ENCODE peak calls at places on chromosomes 11 and 22, in six cellular contexts. One of them, this sample, is unnamed.
A peak's percentile ranks its signal among the peaks of the same experiment; 100 is the strongest.

GRCh38 chr11:126479178-126479930 is 123.9 kb downstream of the ST3GAL4 start:
- DNase-seq in prostate gland: no peak
- DNase-seq in left ventricle myocardium inferior: no peak
- DNase-seq in Calu3: no peak
- DNase-seq in dorsolateral prefrontal cortex: no peak
- DNase-seq in ovary: no peak
- DNase-seq in this sample: no peak

GRCh38 chr11:9575531-9576240 is 2.2 kb downstream of the WEE1 start:
- DNase-seq in prostate gland: no peak
- DNase-seq in left ventricle myocardium inferior: no peak
- DNase-seq in Calu3: no peak
- DNase-seq in dorsolateral prefrontal cortex: no peak
- DNase-seq in ovary: no peak
- DNase-seq in this sample: no peak

GRCh38 chr11:45410391-45411215 is 124.5 kb upstream of the SYT13 start:
- DNase-seq in prostate gland: no peak
- DNase-seq in left ventricle myocardium inferior: no peak
- DNase-seq in Calu3: no peak
- DNase-seq in dorsolateral prefrontal cortex: no peak
- DNase-seq in ovary: no peak
- DNase-seq in this sample: no peak

GRCh38 chr11:44417756-44418437 is 108.0 kb upstream of the ALX4 start:
- DNase-seq in prostate gland: no peak
- DNase-seq in left ventricle myocardium inferior: no peak
- DNase-seq in Calu3: no peak
- DNase-seq in dorsolateral prefrontal cortex: no peak
- DNase-seq in ovary: no peak
- DNase-seq in this sample: peak; percentile 30

GRCh38 chr11:66112640-66113098 is 42.6 kb downstream of the PACS1 start:
- DNase-seq in prostate gland: no peak
- DNase-seq in left ventricle myocardium inferior: no peak
- DNase-seq in Calu3: no peak
- DNase-seq in dorsolateral prefrontal cortex: no peak
- DNase-seq in ovary: no peak
- DNase-seq in this sample: peak; percentile 46

GRCh38 chr11:5203366-5203765 is 2.9 kb upstream of the OR51V1 start:
- DNase-seq in prostate gland: no peak
- DNase-seq in left ventricle myocardium inferior: no peak
- DNase-seq in Calu3: no peak
- DNase-seq in dorsolateral prefrontal cortex: no peak
- DNase-seq in ovary: no peak
- DNase-seq in this sample: no peak

GRCh38 chr22:35893698-35894097 is 134.9 kb downstream of the RBFOX2 start:
- DNase-seq in prostate gland: no peak
- DNase-seq in left ventricle myocardium inferior: no peak
- DNase-seq in Calu3: no peak
- DNase-seq in dorsolateral prefrontal cortex: no peak
- DNase-seq in ovary: peak; percentile 34
- DNase-seq in this sample: no peak

GRCh38 chr11:43573233-43573632 is 107.3 kb upstream of the HSD17B12 start:
- DNase-seq in prostate gland: no peak
- DNase-seq in left ventricle myocardium inferior: no peak
- DNase-seq in Calu3: peak; percentile 38
- DNase-seq in dorsolateral prefrontal cortex: no peak
- DNase-seq in ovary: no peak
- DNase-seq in this sample: no peak

GRCh38 chr22:47030143-47030641 is 267.7 kb downstream of the TBC1D22A start:
- DNase-seq in prostate gland: no peak
- DNase-seq in left ventricle myocardium inferior: no peak
- DNase-seq in Calu3: no peak
- DNase-seq in dorsolateral prefrontal cortex: no peak
- DNase-seq in ovary: no peak
- DNase-seq in this sample: no peak

GRCh38 chr11:128291835-128292234 is 295.5 kb downstream of the ETS1 start:
- DNase-seq in prostate gland: no peak
- DNase-seq in left ventricle myocardium inferior: no peak
- DNase-seq in Calu3: peak; percentile 6
- DNase-seq in dorsolateral prefrontal cortex: no peak
- DNase-seq in ovary: no peak
- DNase-seq in this sample: no peak

GRCh38 chr11:1335264-1335810 is 25.9 kb upstream of the TOLLIP start:
- DNase-seq in prostate gland: no peak
- DNase-seq in left ventricle myocardium inferior: no peak
- DNase-seq in Calu3: no peak
- DNase-seq in dorsolateral prefrontal cortex: no peak
- DNase-seq in ovary: no peak
- DNase-seq in this sample: no peak

GRCh38 chr11:95625164-95626017 is 164.2 kb downstream of the FAM76B start:
- DNase-seq in prostate gland: peak; percentile 34
- DNase-seq in left ventricle myocardium inferior: no peak
- DNase-seq in Calu3: no peak
- DNase-seq in dorsolateral prefrontal cortex: no peak
- DNase-seq in ovary: no peak
- DNase-seq in this sample: no peak

GRCh38 chr22:24189249-24190158 is 8.2 kb downstream of the SUSD2 start:
- DNase-seq in prostate gland: peak; percentile 65
- DNase-seq in left ventricle myocardium inferior: peak; percentile 79
- DNase-seq in Calu3: peak; percentile 89
- DNase-seq in dorsolateral prefrontal cortex: peak; percentile 40
- DNase-seq in ovary: peak; percentile 72
- DNase-seq in this sample: peak; percentile 88

GRCh38 chr22:50305658-50306566 is 1.5 kb downstream of the PLXNB2 start:
- DNase-seq in prostate gland: peak; percentile 93
- DNase-seq in left ventricle myocardium inferior: peak; percentile 84
- DNase-seq in Calu3: peak; percentile 88
- DNase-seq in dorsolateral prefrontal cortex: peak; percentile 45
- DNase-seq in ovary: peak; percentile 89
- DNase-seq in this sample: peak; percentile 95

GRCh38 chr11:84212467-84213390 is 926.6 kb upstream of the CCDC90B start:
- DNase-seq in prostate gland: no peak
- DNase-seq in left ventricle myocardium inferior: no peak
- DNase-seq in Calu3: no peak
- DNase-seq in dorsolateral prefrontal cortex: no peak
- DNase-seq in ovary: no peak
- DNase-seq in this sample: no peak

GRCh38 chr22:48919851-48920589 is 907.7 kb downstream of the BRD1 start:
- DNase-seq in prostate gland: no peak
- DNase-seq in left ventricle myocardium inferior: no peak
- DNase-seq in Calu3: no peak
- DNase-seq in dorsolateral prefrontal cortex: no peak
- DNase-seq in ovary: no peak
- DNase-seq in this sample: peak; percentile 80

GRCh38 chr22:27971926-27972325 is 52.9 kb upstream of the PITPNB start:
- DNase-seq in prostate gland: no peak
- DNase-seq in left ventricle myocardium inferior: no peak
- DNase-seq in Calu3: no peak
- DNase-seq in dorsolateral prefrontal cortex: no peak
- DNase-seq in ovary: no peak
- DNase-seq in this sample: no peak

GRCh38 chr22:28442951-28443876 is 236.4 kb downstream of the TTC28 start:
- DNase-seq in prostate gland: peak; percentile 68
- DNase-seq in left ventricle myocardium inferior: peak; percentile 60
- DNase-seq in Calu3: peak; percentile 11
- DNase-seq in dorsolateral prefrontal cortex: peak; percentile 68
- DNase-seq in ovary: peak; percentile 57
- DNase-seq in this sample: no peak

GRCh38 chr11:3218483-3219280 is at the start of gene MRGPRG:
- DNase-seq in prostate gland: no peak
- DNase-seq in left ventricle myocardium inferior: peak; percentile 13
- DNase-seq in Calu3: no peak
- DNase-seq in dorsolateral prefrontal cortex: peak; percentile 11
- DNase-seq in ovary: no peak
- DNase-seq in this sample: no peak

GRCh38 chr11:59216654-59217640 is 4.2 kb upstream of the MPEG1 start:
- DNase-seq in prostate gland: no peak
- DNase-seq in left ventricle myocardium inferior: no peak
- DNase-seq in Calu3: peak; percentile 22
- DNase-seq in dorsolateral prefrontal cortex: no peak
- DNase-seq in ovary: no peak
- DNase-seq in this sample: no peak

GRCh38 chr11:13386567-13386966 is 76.5 kb downstream of the BTBD10 start:
- DNase-seq in prostate gland: no peak
- DNase-seq in left ventricle myocardium inferior: no peak
- DNase-seq in Calu3: no peak
- DNase-seq in dorsolateral prefrontal cortex: no peak
- DNase-seq in ovary: no peak
- DNase-seq in this sample: no peak

GRCh38 chr11:70225629-70226582 is 22.8 kb downstream of the FADD start:
- DNase-seq in prostate gland: no peak
- DNase-seq in left ventricle myocardium inferior: no peak
- DNase-seq in Calu3: no peak
- DNase-seq in dorsolateral prefrontal cortex: no peak
- DNase-seq in ovary: no peak
- DNase-seq in this sample: no peak

GRCh38 chr11:130431337-130431773 is 2.9 kb upstream of the ADAMTS8 start:
- DNase-seq in prostate gland: peak; percentile 71
- DNase-seq in left ventricle myocardium inferior: peak; percentile 65
- DNase-seq in Calu3: peak; percentile 68
- DNase-seq in dorsolateral prefrontal cortex: peak; percentile 91
- DNase-seq in ovary: peak; percentile 48
- DNase-seq in this sample: no peak

GRCh38 chr11:68002943-68003845 is 703 bp downstream of the UNC93B1 start:
- DNase-seq in prostate gland: no peak
- DNase-seq in left ventricle myocardium inferior: no peak
- DNase-seq in Calu3: peak; percentile 60
- DNase-seq in dorsolateral prefrontal cortex: no peak
- DNase-seq in ovary: no peak
- DNase-seq in this sample: no peak

GRCh38 chr22:48088226-48088625 is 1325.8 kb downstream of the TBC1D22A start:
- DNase-seq in prostate gland: no peak
- DNase-seq in left ventricle myocardium inferior: no peak
- DNase-seq in Calu3: no peak
- DNase-seq in dorsolateral prefrontal cortex: no peak
- DNase-seq in ovary: no peak
- DNase-seq in this sample: no peak

GRCh38 chr11:68269414-68270081 is 2.2 kb downstream of the C11orf24 start:
- DNase-seq in prostate gland: no peak
- DNase-seq in left ventricle myocardium inferior: no peak
- DNase-seq in Calu3: no peak
- DNase-seq in dorsolateral prefrontal cortex: no peak
- DNase-seq in ovary: no peak
- DNase-seq in this sample: no peak

GRCh38 chr11:211295-211694 is 3.8 kb downstream of the RIC8A start:
- DNase-seq in prostate gland: no peak
- DNase-seq in left ventricle myocardium inferior: no peak
- DNase-seq in Calu3: no peak
- DNase-seq in dorsolateral prefrontal cortex: peak; percentile 24
- DNase-seq in ovary: no peak
- DNase-seq in this sample: no peak

GRCh38 chr22:41382098-41382578 is 396 bp downstream of the TEF start:
- DNase-seq in prostate gland: peak; percentile 58
- DNase-seq in left ventricle myocardium inferior: peak; percentile 77
- DNase-seq in Calu3: peak; percentile 41
- DNase-seq in dorsolateral prefrontal cortex: peak; percentile 63
- DNase-seq in ovary: peak; percentile 84
- DNase-seq in this sample: no peak

GRCh38 chr11:79078999-79079398 is 361.8 kb downstream of the TENM4 start:
- DNase-seq in prostate gland: no peak
- DNase-seq in left ventricle myocardium inferior: peak; percentile 23
- DNase-seq in Calu3: no peak
- DNase-seq in dorsolateral prefrontal cortex: no peak
- DNase-seq in ovary: no peak
- DNase-seq in this sample: no peak

GRCh38 chr11:65479184-65480145 is 19.4 kb upstream of the MALAT1 start:
- DNase-seq in prostate gland: peak; percentile 79
- DNase-seq in left ventricle myocardium inferior: peak; percentile 48
- DNase-seq in Calu3: no peak
- DNase-seq in dorsolateral prefrontal cortex: peak; percentile 57
- DNase-seq in ovary: peak; percentile 77
- DNase-seq in this sample: no peak

GRCh38 chr11:125976156-125976555 is 30.3 kb downstream of the VSIG10L2 start:
- DNase-seq in prostate gland: no peak
- DNase-seq in left ventricle myocardium inferior: no peak
- DNase-seq in Calu3: no peak
- DNase-seq in dorsolateral prefrontal cortex: no peak
- DNase-seq in ovary: no peak
- DNase-seq in this sample: no peak

GRCh38 chr11:14789879-14790484 is 102.0 kb downstream of the CYP2R1 start:
- DNase-seq in prostate gland: no peak
- DNase-seq in left ventricle myocardium inferior: no peak
- DNase-seq in Calu3: no peak
- DNase-seq in dorsolateral prefrontal cortex: no peak
- DNase-seq in ovary: no peak
- DNase-seq in this sample: no peak
- TF ChIP-seq CTCF in prostate gland: no peak
- TF ChIP-seq CTCF in left ventricle myocardium inferior: peak; percentile 58
- TF ChIP-seq CTCF in Calu3: peak; percentile 37
- TF ChIP-seq CTCF in dorsolateral prefrontal cortex: peak; percentile 67
- TF ChIP-seq CTCF in ovary: no peak
- TF ChIP-seq CTCF in this sample: peak; percentile 55

DNA sequence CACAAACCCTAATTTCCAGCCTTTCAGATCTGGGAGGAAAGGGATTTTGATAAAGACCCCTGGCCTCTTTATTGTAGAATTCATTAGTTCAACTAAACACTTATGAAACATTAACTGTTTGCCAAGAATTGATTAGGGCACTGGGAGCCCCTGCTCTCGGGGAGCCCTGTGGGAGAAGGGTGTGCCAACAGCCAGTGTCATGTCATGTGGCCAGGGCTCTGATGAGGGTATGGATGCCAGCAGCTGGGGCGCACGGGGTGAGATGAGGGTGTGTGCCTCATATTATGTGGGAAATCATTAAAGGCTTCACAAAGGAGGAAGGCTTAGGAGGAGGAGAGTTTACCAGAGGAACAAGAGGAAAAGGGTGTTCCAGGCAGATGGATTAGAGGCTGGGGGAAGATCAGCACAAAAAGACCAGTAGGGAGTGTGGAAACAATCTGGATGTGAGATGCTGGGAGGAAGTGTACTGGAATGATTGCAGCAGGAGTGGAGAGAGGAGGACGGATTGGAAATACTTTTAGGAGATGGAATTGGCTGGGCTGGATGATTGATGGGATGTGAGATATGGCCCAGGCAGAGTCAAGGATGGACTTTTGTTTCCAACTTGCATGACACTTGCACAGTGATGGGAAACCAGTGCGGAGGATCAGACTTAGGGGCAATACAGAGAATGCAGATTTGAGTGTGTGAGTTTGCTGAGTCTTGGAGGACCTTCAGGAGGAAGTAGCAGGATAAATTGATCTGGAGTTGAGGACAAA is 137.8 kb downstream of the CSNK2A3 start:
- DNase-seq in prostate gland: no peak
- DNase-seq in left ventricle myocardium inferior: no peak
- DNase-seq in Calu3: no peak
- DNase-seq in dorsolateral prefrontal cortex: no peak
- DNase-seq in ovary: no peak
- DNase-seq in this sample: peak; percentile 51
- TF ChIP-seq CTCF in prostate gland: no peak
- TF ChIP-seq CTCF in left ventricle myocardium inferior: no peak
- TF ChIP-seq CTCF in Calu3: no peak
- TF ChIP-seq CTCF in dorsolateral prefrontal cortex: no peak
- TF ChIP-seq CTCF in ovary: no peak
- TF ChIP-seq CTCF in this sample: no peak

GRCh38 chr11:132464939-132465338 is 1067.4 kb downstream of the OPCML start:
- DNase-seq in prostate gland: no peak
- DNase-seq in left ventricle myocardium inferior: no peak
- DNase-seq in Calu3: no peak
- DNase-seq in dorsolateral prefrontal cortex: no peak
- DNase-seq in ovary: no peak
- DNase-seq in this sample: no peak
- TF ChIP-seq CTCF in prostate gland: no peak
- TF ChIP-seq CTCF in left ventricle myocardium inferior: no peak
- TF ChIP-seq CTCF in Calu3: no peak
- TF ChIP-seq CTCF in dorsolateral prefrontal cortex: no peak
- TF ChIP-seq CTCF in ovary: no peak
- TF ChIP-seq CTCF in this sample: peak; percentile 25

GRCh38 chr11:27717377-27717776 is 17.1 kb upstream of the BDNF start:
- DNase-seq in prostate gland: no peak
- DNase-seq in left ventricle myocardium inferior: no peak
- DNase-seq in Calu3: no peak
- DNase-seq in dorsolateral prefrontal cortex: no peak
- DNase-seq in ovary: no peak
- DNase-seq in this sample: no peak
- TF ChIP-seq CTCF in prostate gland: no peak
- TF ChIP-seq CTCF in left ventricle myocardium inferior: no peak
- TF ChIP-seq CTCF in Calu3: peak; percentile 31
- TF ChIP-seq CTCF in dorsolateral prefrontal cortex: no peak
- TF ChIP-seq CTCF in ovary: no peak
- TF ChIP-seq CTCF in this sample: peak; percentile 49

This sample was measured in osteocyte.